ENCODE peak calls at places on chromosomes 4 and X, in ten cellular contexts. B is tibial nerve; W is right cardiac atrium; Q is suprapubic skin; U is body of pancreas; M is tibial artery; D is cardiac muscle cell; H is CD8-positive, alpha-beta memory T cell; C is stomach; S is mammary epithelial cell. F is an unnamed sample.

GRCh38 chr4:33107813-33108212 is 2387.6 kb downstream of the PCDH7 start:
- DNase-seq in B (no peak), Q (no peak), H (no peak), U (no peak), S (no peak), M (no peak), C (no peak), W (no peak), D (no peak), F (no peak)

GRCh38 chrX:13520931-13521330 is 48.5 kb upstream of the EGFL6 start:
- DNase-seq in U (no peak), D (no peak), C (no peak), S (no peak), M (no peak), Q (no peak), B (no peak), H (no peak), W (no peak), F (no peak)

GRCh38 chr4:10577018-10577417 is 107.5 kb downstream of the CLNK start:
- DNase-seq in M (no peak), S (no peak), Q (no peak), U (no peak), W (no peak), D (no peak), H (no peak), B (no peak), C (no peak), F (no peak)

GRCh38 chr4:109025471-109026076 is 262.7 kb upstream of the ETNPPL start:
- DNase-seq in W (no peak), H (no peak), C (no peak), S (no peak), U (no peak), Q (no peak), M (no peak), D (no peak), B (no peak), F (no peak)

GRCh38 chr4:3201718-3202702 is 46.9 kb upstream of the MSANTD1 start:
- DNase-seq in M (peak), S (no peak), W (no peak), H (peak), D (no peak), U (no peak), C (peak), B (no peak), Q (peak), F (peak)

GRCh38 chr4:182212211-182212761 is 30.9 kb upstream of the TENM3 start:
- DNase-seq in C (no peak), H (no peak), M (no peak), Q (no peak), D (peak), B (no peak), U (no peak), W (no peak), S (peak), F (no peak)

GRCh38 chr4:148004228-148004813 is 272.4 kb downstream of the ARHGAP10 start:
- DNase-seq in M (peak), C (no peak), S (no peak), Q (no peak), U (no peak), H (no peak), W (peak), D (no peak), B (peak), F (no peak)

GRCh38 chrX:103253608-103254007 is 1.3 kb downstream of the TCEAL8 start:
- DNase-seq in Q (no peak), S (no peak), C (no peak), W (no peak), D (no peak), B (no peak), H (no peak), M (no peak), U (no peak), F (no peak)

GRCh38 chr4:55947912-55948725 is 626 bp upstream of the CEP135 start:
- DNase-seq in S (peak), B (no peak), M (no peak), D (no peak), U (no peak), H (peak), W (no peak), C (no peak), Q (no peak), F (peak)

GRCh38 chr4:55949480-55949802 is 696 bp downstream of the CEP135 start:
- DNase-seq in Q (no peak), S (no peak), U (no peak), B (no peak), M (no peak), W (no peak), D (peak), H (no peak), C (no peak), F (no peak)

GRCh38 chr4:55948726-55949479 is at the start of gene CEP135:
- DNase-seq in H (peak), D (peak), W (peak), U (peak), Q (peak), C (peak), M (peak), S (peak), B (peak), F (peak)

GRCh38 chr4:55951191-55951922 is 2.6 kb downstream of the CEP135 start:
- DNase-seq in Q (no peak), H (no peak), B (no peak), M (no peak), S (no peak), C (no peak), U (no peak), W (no peak), D (no peak), F (no peak)

DNA sequence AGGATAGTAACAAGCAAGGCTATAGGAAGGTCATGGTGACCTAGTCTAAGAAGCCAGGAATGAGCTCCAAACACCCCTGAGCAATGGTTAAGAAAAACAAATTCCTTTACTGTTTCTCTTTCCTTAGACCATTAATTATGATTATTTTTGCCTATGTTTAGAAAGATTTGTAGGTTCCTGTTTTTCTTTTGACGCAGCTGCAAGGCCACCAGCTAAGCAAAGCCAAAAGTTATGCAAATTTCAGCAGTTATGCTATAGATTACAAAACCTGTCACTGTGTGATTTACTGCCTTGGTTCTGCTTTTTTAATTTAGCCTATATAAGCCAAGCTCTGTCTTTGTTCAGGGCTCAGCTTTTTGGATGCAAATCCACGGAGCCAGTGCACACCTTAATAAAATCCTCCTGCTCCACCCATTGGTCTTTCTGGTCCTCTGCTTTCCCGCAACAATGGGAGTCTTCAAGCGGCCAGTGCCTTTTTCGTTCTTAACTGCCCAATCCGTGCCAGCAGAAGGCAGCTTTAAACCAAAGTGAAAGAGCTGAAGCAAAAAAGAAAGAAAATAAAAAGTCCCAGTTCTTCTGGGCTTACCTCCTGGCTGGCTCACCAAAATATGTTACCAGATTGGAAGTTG is 1.4 kb upstream of the CEP135 start:
- DNase-seq in U (no peak), B (no peak), M (no peak), S (peak), H (no peak), D (no peak), W (no peak), C (no peak), Q (no peak), F (no peak)
- H3K4me3 ChIP-seq in U (no peak), B (peak), M (peak), S (peak), H (peak), D (no peak), W (peak), C (peak), Q (peak), F (peak)

DNA sequence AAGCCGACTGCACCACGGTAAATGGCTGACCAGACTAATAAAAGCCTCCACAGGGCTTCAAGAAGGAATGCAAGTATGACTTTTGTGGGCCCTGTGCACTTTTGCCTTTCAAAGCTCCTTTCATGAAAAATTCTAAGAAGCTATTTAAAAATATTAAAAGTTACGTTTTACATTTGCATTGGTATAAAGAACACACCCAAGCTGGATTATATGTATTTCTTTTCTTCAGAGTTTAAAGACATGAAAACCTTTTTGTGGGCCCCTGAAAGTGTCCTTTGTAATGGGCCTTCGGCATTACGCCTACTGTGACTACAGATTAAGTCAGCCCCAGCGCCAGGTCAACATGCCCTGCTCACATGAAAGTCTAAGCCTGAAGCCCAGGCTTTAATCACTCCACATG is 20.5 kb upstream of the ASB5 start:
- DNase-seq in H (no peak), Q (no peak), S (no peak), C (no peak), B (no peak), W (no peak), U (no peak), M (no peak), D (no peak), F (no peak)
- H3K27ac ChIP-seq in H (no peak), Q (no peak), S (no peak), C (no peak), B (no peak), W (no peak), U (no peak), M (no peak), D (no peak), F (no peak)

GRCh38 chr4:82591592-82591991 is 29.8 kb upstream of the TMEM150C start:
- DNase-seq in C (no peak), D (no peak), W (no peak), Q (no peak), B (no peak), M (no peak), S (no peak), U (no peak), H (no peak), F (no peak)
- H3K4me3 ChIP-seq in C (no peak), D (no peak), W (no peak), Q (no peak), B (no peak), M (no peak), S (no peak), U (no peak), H (no peak), F (no peak)

GRCh38 chr4:15690020-15690809 is 8.6 kb downstream of the FAM200B start:
- DNase-seq in S (peak), M (no peak), H (no peak), U (no peak), D (no peak), C (no peak), W (no peak), Q (no peak), B (no peak), F (no peak)
- H3K27ac ChIP-seq in S (peak), M (no peak), H (no peak), U (no peak), D (peak), C (no peak), W (no peak), Q (no peak), B (no peak), F (no peak)

F was measured in naive thymus-derived CD4-positive, alpha-beta T cell.